ENCODE peak calls at places on chromosomes 12 and 14, in six cellular contexts. W, T, X, Q, V and I are unnamed samples.
A peak's percentile ranks its signal among the peaks of the same experiment; 100 is the strongest.

GRCh38 chr12:121858662-121859572 is at the start of gene HPD:
- ATAC-seq in W (peak; percentile 92), T (peak; percentile 83), X (peak; percentile 78), Q (peak; percentile 88), V (no peak), I (peak; percentile 97)

GRCh38 chr14:105223770-105224544 is 24.4 kb upstream of the BTBD6 start:
- ATAC-seq in W (no peak), T (no peak), X (peak; percentile 77), Q (no peak), V (no peak), I (no peak)

GRCh38 chr12:123530683-123531082 is 2.8 kb downstream of the RILPL1 start:
- ATAC-seq in W (no peak), T (no peak), X (no peak), Q (no peak), V (no peak), I (no peak)

GRCh38 chr12:54734196-54734950 is 86.2 kb upstream of the DCD start:
- ATAC-seq in W (peak; percentile 91), T (peak; percentile 90), X (no peak), Q (peak; percentile 100), V (no peak), I (no peak)

GRCh38 chr12:110579889-110580253 is 3.2 kb downstream of the PPTC7 start:
- ATAC-seq in W (no peak), T (no peak), X (no peak), Q (no peak), V (no peak), I (no peak)

GRCh38 chr12:109822951-109823411 is 10.2 kb downstream of the TRPV4 start:
- ATAC-seq in W (peak; percentile 41), T (peak; percentile 74), X (peak; percentile 11), Q (peak; percentile 72), V (no peak), I (no peak)

GRCh38 chr12:46105735-46106134 is 115.4 kb upstream of the SCAF11 start:
- ATAC-seq in W (no peak), T (no peak), X (no peak), Q (no peak), V (no peak), I (no peak)

GRCh38 chr12:7872565-7873304 is at the start of gene SLC2A14:
- ATAC-seq in W (no peak), T (no peak), X (no peak), Q (peak; percentile 33), V (no peak), I (no peak)

GRCh38 chr14:95522556-95522955 is 6.1 kb upstream of the SYNE3 start:
- ATAC-seq in W (no peak), T (no peak), X (no peak), Q (no peak), V (no peak), I (no peak)

GRCh38 chr14:28264306-28264705 is 502.3 kb upstream of the FOXG1 start:
- ATAC-seq in W (no peak), T (no peak), X (no peak), Q (peak; percentile 31), V (no peak), I (no peak)

GRCh38 chr14:92540472-92541048 is 27.0 kb downstream of the RIN3 start:
- ATAC-seq in W (peak; percentile 97), T (peak; percentile 93), X (peak; percentile 88), Q (peak; percentile 85), V (peak; percentile 79), I (peak; percentile 97)

GRCh38 chr14:50901361-50901760 is 29.5 kb downstream of the ABHD12B start:
- ATAC-seq in W (no peak), T (no peak), X (no peak), Q (no peak), V (peak; percentile 54), I (no peak)

GRCh38 chr14:30906752-30907658 is 32.6 kb downstream of the COCH start:
- ATAC-seq in W (no peak), T (no peak), X (no peak), Q (peak; percentile 35), V (no peak), I (no peak)

GRCh38 chr12:107243316-107243715 is 150.0 kb upstream of the CRY1 start:
- ATAC-seq in W (no peak), T (no peak), X (no peak), Q (no peak), V (no peak), I (no peak)

GRCh38 chr14:74583689-74584434 is 28.2 kb downstream of the LTBP2 start:
- ATAC-seq in W (no peak), T (no peak), X (no peak), Q (no peak), V (no peak), I (no peak)

GRCh38 chr12:7693793-7694192 is 1.8 kb downstream of the GDF3 start:
- ATAC-seq in W (no peak), T (no peak), X (peak; percentile 36), Q (no peak), V (no peak), I (no peak)